ENCODE peak calls at places on chromosomes 3 and 15, in eight cellular contexts. W is astrocyte of the spinal cord, E is foreskin fibroblast, R is Peyer's patch, H is IMR-90, J is mammary epithelial cell, K is cardiac fibroblast, V is suprapubic skin. M is an unnamed sample.

GRCh38 chr15:87483468-87483867 is 773.1 kb downstream of the NTRK3 start:
- DNase-seq in W (no peak), E (no peak), R (no peak), H (no peak), J (no peak), K (no peak), V (no peak), M (no peak)

GRCh38 chr3:24641628-24642027 is 147.0 kb upstream of the THRB start:
- DNase-seq in W (no peak), E (no peak), R (no peak), H (no peak), J (no peak), K (no peak), V (no peak), M (no peak)

GRCh38 chr15:40763801-40764765 is at the start of gene GCHFR:
- DNase-seq in W (peak), E (peak), R (peak), H (peak), J (peak), K (peak), V (peak), M (peak)

GRCh38 chr15:80660114-80660513 is 35.0 kb upstream of the ABHD17C start:
- DNase-seq in W (peak), E (peak), R (no peak), H (peak), J (no peak), K (peak), V (no peak), M (peak)

GRCh38 chr15:34354286-34354685 is 11.2 kb downstream of the NUTM1 start:
- DNase-seq in W (no peak), E (no peak), R (no peak), H (no peak), J (no peak), K (no peak), V (no peak), M (no peak)

GRCh38 chr3:124492824-124493223 is 237.4 kb upstream of the UMPS start:
- DNase-seq in W (peak), E (peak), R (peak), H (peak), J (peak), K (peak), V (no peak), M (peak)

GRCh38 chr3:159443266-159443665 is 545.4 kb upstream of the IL12A start:
- DNase-seq in W (peak), E (peak), R (no peak), H (peak), J (no peak), K (peak), V (no peak), M (no peak)

GRCh38 chr3:46849686-46850467 is 13.4 kb downstream of the MYL3 start:
- DNase-seq in W (no peak), E (peak), R (no peak), H (no peak), J (no peak), K (no peak), V (no peak), M (no peak)

GRCh38 chr3:159236306-159236705 is 434.5 kb downstream of the MFSD1 start:
- DNase-seq in W (peak), E (peak), R (no peak), H (no peak), J (no peak), K (peak), V (no peak), M (peak)

GRCh38 chr3:67529915-67530314 is 124.5 kb downstream of the SUCLG2 start:
- DNase-seq in W (no peak), E (peak), R (no peak), H (peak), J (no peak), K (peak), V (no peak), M (peak)

GRCh38 chr3:130529816-130530215 is 12.8 kb downstream of the COL6A6 start:
- DNase-seq in W (no peak), E (no peak), R (no peak), H (no peak), J (no peak), K (no peak), V (no peak), M (no peak)

GRCh38 chr3:186472466-186473008 is 71.6 kb downstream of the CRYGS start:
- DNase-seq in W (no peak), E (peak), R (no peak), H (peak), J (no peak), K (no peak), V (no peak), M (no peak)

GRCh38 chr3:138450181-138450580 is 15.8 kb downstream of the ESYT3 start:
- DNase-seq in W (no peak), E (no peak), R (no peak), H (no peak), J (no peak), K (no peak), V (no peak), M (no peak)

GRCh38 chr3:43540625-43541024 is 81.2 kb downstream of the ANO10 start:
- DNase-seq in W (no peak), E (peak), R (no peak), H (peak), J (no peak), K (peak), V (no peak), M (peak)

GRCh38 chr3:147423601-147424324 is 14.6 kb downstream of the ZIC1 start:
- DNase-seq in W (peak), E (no peak), R (no peak), H (no peak), J (no peak), K (no peak), V (no peak), M (no peak)

GRCh38 chr3:115676336-115676735 is 53.0 kb downstream of the GAP43 start:
- DNase-seq in W (no peak), E (no peak), R (no peak), H (no peak), J (no peak), K (no peak), V (no peak), M (no peak)

GRCh38 chr3:170419301-170420087 is 826 bp downstream of the CLDN11 start:
- DNase-seq in W (peak), E (peak), R (no peak), H (peak), J (no peak), K (peak), V (peak), M (peak)

GRCh38 chr3:60743631-60744164 is 507.6 kb downstream of the FHIT start:
- DNase-seq in W (peak), E (no peak), R (no peak), H (no peak), J (no peak), K (peak), V (no peak), M (no peak)

GRCh38 chr15:98760112-98760826 is 111.9 kb downstream of the IGF1R start:
- DNase-seq in W (no peak), E (no peak), R (no peak), H (no peak), J (peak), K (no peak), V (no peak), M (no peak)

GRCh38 chr3:13550257-13550693 is 1.4 kb downstream of the FBLN2 start:
- DNase-seq in W (no peak), E (no peak), R (no peak), H (no peak), J (no peak), K (no peak), V (no peak), M (no peak)

GRCh38 chr3:13547591-13548371 is 1.1 kb upstream of the FBLN2 start:
- DNase-seq in W (no peak), E (no peak), R (no peak), H (no peak), J (peak), K (no peak), V (no peak), M (no peak)

GRCh38 chr3:13548696-13549512 is at the start of gene FBLN2:
- DNase-seq in W (no peak), E (peak), R (no peak), H (no peak), J (no peak), K (no peak), V (no peak), M (peak)

GRCh38 chr3:13550791-13551360 is 2.0 kb downstream of the FBLN2 start:
- DNase-seq in W (no peak), E (peak), R (no peak), H (no peak), J (no peak), K (no peak), V (no peak), M (no peak)

DNA sequence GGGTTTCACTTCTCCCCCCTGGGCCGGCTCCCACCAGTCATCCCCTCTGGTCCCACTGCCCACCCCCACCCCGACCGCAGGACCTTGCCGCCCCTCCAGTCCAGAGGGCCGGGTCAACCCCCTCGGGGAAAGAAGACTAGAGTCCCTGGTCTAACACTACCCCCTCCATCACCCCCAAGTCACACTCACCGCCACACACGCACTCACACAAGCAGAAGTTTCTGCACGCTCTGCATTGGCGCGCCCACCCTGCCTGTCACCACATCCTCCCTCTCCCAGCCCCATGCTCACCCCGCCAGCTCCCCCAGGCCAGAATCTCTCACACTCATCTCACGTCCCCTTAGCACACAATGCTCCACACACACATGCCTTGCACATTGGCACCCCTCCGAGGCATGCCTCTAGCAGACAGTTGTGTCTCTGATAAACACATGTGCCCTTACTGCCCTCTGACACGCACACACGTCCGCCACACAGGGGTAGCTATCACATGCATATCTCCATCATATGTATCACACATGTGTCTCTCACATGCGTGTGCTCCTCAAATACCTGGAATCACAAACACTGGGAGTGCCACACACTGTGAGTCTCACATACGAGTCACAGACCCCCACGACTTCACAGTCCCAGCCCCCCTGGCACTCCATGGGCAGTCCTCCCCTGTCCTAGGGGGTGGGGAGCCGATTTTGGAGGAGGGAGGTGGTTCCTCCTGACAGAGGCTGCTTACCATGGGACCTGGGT is 760 bp downstream of the FBLN2 start:
- DNase-seq in W (no peak), E (no peak), R (no peak), H (no peak), J (no peak), K (no peak), V (no peak), M (no peak)
- H3K4me3 ChIP-seq in W (peak), E (peak), R (peak), H (no peak), J (no peak), K (no peak), V (peak), M (peak)

DNA sequence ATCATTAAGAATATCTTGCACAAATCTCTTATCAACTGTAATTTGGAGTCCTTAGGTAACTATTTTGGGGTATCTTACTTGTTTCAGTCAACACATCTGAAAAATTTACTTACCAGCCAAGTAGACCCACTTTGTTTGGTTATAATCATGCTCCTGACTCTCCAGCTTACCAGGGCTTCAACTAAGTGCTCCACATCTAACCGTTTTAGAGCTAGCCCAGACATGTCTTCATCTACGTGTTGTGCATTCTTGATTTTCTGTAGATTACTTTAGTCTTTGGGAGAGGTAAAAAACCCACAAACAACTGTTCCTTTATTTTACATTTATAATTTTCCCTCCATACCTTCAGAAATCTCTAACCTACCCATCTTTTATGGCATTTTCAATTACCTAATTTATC is 17.2 kb downstream of the EAF2 start:
- DNase-seq in W (no peak), E (no peak), R (no peak), H (no peak), J (peak), K (no peak), V (no peak), M (no peak)
- TF ChIP-seq CTCF in W (no peak), E (no peak), R (no peak), H (no peak), J (no peak), K (no peak), V (no peak), M (no peak)

DNA sequence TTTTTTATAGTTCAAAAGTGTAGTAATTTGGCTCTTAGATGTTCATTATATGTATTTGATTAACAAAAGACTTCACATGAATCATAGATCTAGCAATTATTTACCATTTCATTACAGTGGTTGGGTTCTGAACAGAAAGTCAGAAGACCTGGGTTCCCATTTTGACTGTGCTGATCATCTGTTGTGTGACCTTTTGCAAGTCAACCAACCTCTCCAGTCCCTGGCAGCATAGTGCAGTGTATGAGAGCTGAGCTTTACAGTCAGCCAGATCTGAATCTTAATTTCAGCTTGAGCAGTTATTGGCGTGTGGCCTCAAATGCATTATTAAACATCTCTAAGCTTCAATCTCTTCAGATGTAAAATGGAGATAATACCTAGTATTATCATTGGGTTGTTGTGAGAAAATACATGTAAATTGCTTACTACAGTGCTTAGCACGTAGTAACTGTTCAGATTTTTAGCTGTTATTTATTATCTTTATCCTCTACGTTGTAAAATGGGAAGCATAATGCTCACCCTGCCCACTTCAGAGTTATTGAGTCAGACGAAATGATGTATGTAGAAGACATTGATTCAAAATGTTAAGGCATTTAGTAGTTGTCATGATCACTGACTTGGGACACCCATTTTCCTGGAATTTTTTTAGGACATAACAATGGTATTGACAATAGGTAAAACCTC is 104.0 kb downstream of the KLHL25 start:
- DNase-seq in W (no peak), E (no peak), R (no peak), H (no peak), J (no peak), K (no peak), V (no peak), M (no peak)
- H3K4me3 ChIP-seq in W (no peak), E (no peak), R (peak), H (no peak), J (no peak), K (no peak), V (peak), M (peak)

GRCh38 chr15:33309602-33310276 is 1.0 kb upstream of the RYR3 start:
- DNase-seq in W (no peak), E (peak), R (no peak), H (no peak), J (peak), K (peak), V (no peak), M (peak)
- TF ChIP-seq CTCF in W (peak), E (peak), R (no peak), H (no peak), J (no peak), K (peak), V (no peak), M (no peak)

GRCh38 chr3:5098346-5098745 is 23.7 kb upstream of the ARL8B start:
- DNase-seq in W (no peak), E (no peak), R (no peak), H (no peak), J (no peak), K (no peak), V (no peak), M (no peak)

GRCh38 chr3:5093786-5094185 is 28.3 kb upstream of the ARL8B start:
- DNase-seq in W (peak), E (no peak), R (no peak), H (no peak), J (no peak), K (no peak), V (no peak), M (no peak)

GRCh38 chr3:5092018-5092417 is 30.1 kb upstream of the ARL8B start:
- DNase-seq in W (no peak), E (no peak), R (no peak), H (no peak), J (peak), K (peak), V (no peak), M (no peak)

GRCh38 chr3:5095879-5096278 is 26.2 kb upstream of the ARL8B start:
- DNase-seq in W (peak), E (peak), R (no peak), H (peak), J (no peak), K (peak), V (no peak), M (peak)

DNA sequence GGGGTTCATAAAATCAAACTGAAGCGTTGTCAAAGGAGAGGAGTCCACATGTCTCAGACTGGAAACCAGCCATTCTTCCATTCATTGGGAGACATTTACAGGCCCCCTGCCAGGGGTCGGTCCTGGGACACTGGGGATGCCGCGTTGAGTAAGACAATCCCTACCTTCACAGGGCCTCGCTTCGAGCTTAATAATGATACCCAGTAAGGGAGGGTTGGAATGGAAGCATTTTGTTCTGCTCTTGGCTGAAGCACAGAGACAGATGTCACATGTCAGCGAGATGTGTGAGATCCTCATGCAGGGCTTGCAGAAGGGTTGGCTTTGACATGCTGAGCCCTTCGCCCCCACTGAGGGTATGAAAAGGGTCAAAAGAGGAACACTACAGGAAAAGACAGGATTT is 25.7 kb upstream of the ARL8B start:
- DNase-seq in W (peak), E (no peak), R (no peak), H (no peak), J (no peak), K (no peak), V (no peak), M (no peak)
- H3K4me3 ChIP-seq in W (no peak), E (no peak), R (no peak), H (no peak), J (no peak), K (no peak), V (peak), M (no peak)